ENCODE peak calls at places on chromosomes 2 and 18, in ten cellular contexts. R is Peyer's patch, F is amniotic stem cell, V is Caco-2, M is caudate nucleus, W is HCT116, I is stromal cell of bone marrow, E is HL-60, H is neural crest cell, X is chondrocyte. U is an unnamed sample.

GRCh38 chr2:134245340-134245984 is 8.4 kb upstream of the MGAT5 start:
- DNase-seq in H (peak; percentile 75), V (peak; percentile 68), X (no peak), F (peak; percentile 32), W (peak; percentile 35), R (peak; percentile 95), I (peak; percentile 58), E (peak; percentile 89), M (peak; percentile 67), U (no peak)

GRCh38 chr2:45307147-45307546 is 297.9 kb upstream of the SIX2 start:
- DNase-seq in M (no peak), H (no peak), I (no peak), W (no peak), E (no peak), F (no peak), R (no peak), X (no peak), V (no peak), U (no peak)

GRCh38 chr2:101277111-101277510 is 24.4 kb downstream of the CNOT11 start:
- DNase-seq in R (no peak), E (no peak), W (no peak), X (no peak), H (no peak), M (no peak), V (peak; percentile 50), F (no peak), I (no peak), U (no peak)

GRCh38 chr2:230842473-230842872 is 22.3 kb upstream of the ITM2C start:
- DNase-seq in I (no peak), F (no peak), X (no peak), M (no peak), V (no peak), R (no peak), H (no peak), W (no peak), E (no peak), U (no peak)

GRCh38 chr2:8656160-8656641 is 25.7 kb upstream of the ID2 start:
- DNase-seq in W (no peak), V (no peak), E (no peak), F (peak; percentile 61), X (no peak), M (no peak), H (no peak), I (peak; percentile 67), R (no peak), U (no peak)

GRCh38 chr2:189709761-189710160 is 35.3 kb downstream of the ANKAR start:
- DNase-seq in V (no peak), R (no peak), W (no peak), H (no peak), X (no peak), I (no peak), F (no peak), E (no peak), M (no peak), U (no peak)

GRCh38 chr2:9263388-9263787 is 56.8 kb downstream of the ASAP2 start:
- DNase-seq in X (no peak), R (no peak), I (no peak), H (no peak), V (no peak), F (no peak), W (no peak), M (no peak), E (no peak), U (no peak)

GRCh38 chr18:23902396-23902795 is 112.2 kb upstream of the TTC39C start:
- DNase-seq in M (no peak), H (no peak), R (no peak), X (no peak), F (no peak), I (no peak), W (no peak), E (no peak), V (no peak), U (no peak)

GRCh38 chr2:239354132-239354790 is 46.6 kb downstream of the HDAC4 start:
- DNase-seq in H (no peak), E (no peak), F (no peak), R (no peak), M (no peak), X (no peak), I (no peak), W (no peak), V (no peak), U (no peak)

GRCh38 chr18:58242435-58242834 is 198.4 kb downstream of the NEDD4L start:
- DNase-seq in I (no peak), X (no peak), M (no peak), E (no peak), F (no peak), R (no peak), W (no peak), H (no peak), V (no peak), U (no peak)

GRCh38 chr2:96906719-96907404 is 37.0 kb upstream of the SEMA4C start:
- DNase-seq in F (no peak), W (no peak), M (no peak), R (no peak), I (peak; percentile 43), V (no peak), H (no peak), E (no peak), X (no peak), U (no peak)

GRCh38 chr2:31962757-31963361 is 47.9 kb downstream of the MEMO1 start:
- DNase-seq in H (no peak), E (no peak), V (no peak), X (no peak), F (no peak), R (no peak), I (peak; percentile 23), W (no peak), M (no peak), U (no peak)

GRCh38 chr18:429030-429429 is 71.5 kb downstream of the COLEC12 start:
- DNase-seq in R (no peak), F (no peak), W (no peak), H (no peak), E (no peak), X (no peak), I (no peak), V (no peak), M (no peak), U (no peak)

GRCh38 chr2:81647715-81648114 is 1343.2 kb upstream of the LRRTM1 start:
- DNase-seq in F (no peak), V (no peak), M (no peak), W (no peak), H (no peak), X (no peak), E (no peak), I (no peak), R (no peak), U (no peak)

GRCh38 chr2:16261791-16262190 is 321.4 kb downstream of the MYCN start:
- DNase-seq in R (no peak), I (no peak), M (no peak), H (no peak), V (no peak), W (no peak), E (no peak), F (no peak), X (no peak), U (no peak)

GRCh38 chr18:56130481-56130880 is 507.9 kb downstream of the TXNL1 start:
- DNase-seq in W (no peak), I (no peak), F (no peak), R (no peak), V (no peak), H (no peak), M (no peak), X (no peak), E (no peak), U (no peak)

GRCh38 chr18:69400976-69401474 is 337 bp downstream of the DOK6 start:
- DNase-seq in R (no peak), I (no peak), E (no peak), M (peak; percentile 34), H (peak; percentile 30), V (no peak), X (no peak), F (peak; percentile 3), W (no peak), U (no peak)

GRCh38 chr2:226847511-226847910 is 11.7 kb downstream of the RHBDD1 start:
- DNase-seq in F (no peak), W (no peak), I (no peak), H (no peak), V (no peak), E (no peak), X (no peak), R (no peak), M (no peak), U (no peak)

GRCh38 chr2:33437297-33437696 is 39.2 kb upstream of the RASGRP3 start:
- DNase-seq in F (peak; percentile 36), X (no peak), E (no peak), V (no peak), M (no peak), I (peak; percentile 40), H (no peak), R (no peak), W (no peak), U (no peak)

GRCh38 chr2:9164112-9164608 is 42.5 kb upstream of the ASAP2 start:
- DNase-seq in X (no peak), V (no peak), E (no peak), F (no peak), H (no peak), M (no peak), W (no peak), R (no peak), I (no peak), U (no peak)

GRCh38 chr2:159497256-159497655 is 119.1 kb downstream of the BAZ2B start:
- DNase-seq in H (no peak), F (peak; percentile 63), E (peak; percentile 68), W (peak; percentile 82), I (peak; percentile 67), M (no peak), R (no peak), X (no peak), V (no peak), U (peak; percentile 40)

GRCh38 chr2:36318547-36318946 is 37.0 kb upstream of the CRIM1 start:
- DNase-seq in I (no peak), H (no peak), R (no peak), E (no peak), M (no peak), F (no peak), V (no peak), W (peak; percentile 15), X (no peak), U (no peak)

GRCh38 chr2:136534817-136535216 is 230.5 kb upstream of the THSD7B start:
- DNase-seq in R (no peak), F (no peak), V (no peak), I (no peak), E (no peak), X (no peak), W (no peak), M (no peak), H (no peak), U (no peak)

GRCh38 chr18:61286867-61287266 is 46.4 kb upstream of the CDH20 start:
- DNase-seq in I (no peak), F (no peak), V (no peak), R (no peak), H (no peak), X (no peak), E (no peak), M (no peak), W (no peak), U (no peak)

GRCh38 chr2:7239078-7239477 is 321.9 kb downstream of the RNF144A start:
- DNase-seq in M (no peak), V (no peak), F (no peak), R (no peak), X (no peak), E (no peak), I (no peak), W (no peak), H (no peak), U (no peak)

GRCh38 chr18:74722237-74722636 is 124.6 kb downstream of the ZNF407 start:
- DNase-seq in H (no peak), R (no peak), I (peak; percentile 38), F (no peak), M (no peak), E (peak; percentile 63), X (no peak), W (no peak), V (no peak), U (no peak)